ENCODE peak calls at places on chromosomes 12 and 14, in six cellular contexts. P is neuronal stem cell, J is IMR-90, S is H9, T is mesenchymal stem cell, N is mesendoderm. O is an unnamed sample.
A peak's percentile ranks its signal among the peaks of the same experiment; 100 is the strongest.

GRCh38 chr12:16299403-16299802 is 21.9 kb upstream of the SLC15A5 start:
- DNase-seq in P (no peak), S (no peak), J (peak; percentile 1), T (no peak), N (no peak), O (no peak)

GRCh38 chr14:72588521-72588920 is 305.4 kb downstream of the DPF3 start:
- DNase-seq in N (no peak), P (no peak), T (no peak), J (no peak), S (no peak), O (no peak)

GRCh38 chr12:110689002-110689600 is at the start of gene HVCN1:
- DNase-seq in T (peak; percentile 40), P (peak; percentile 57), J (no peak), N (no peak), S (peak; percentile 82), O (peak; percentile 85)

GRCh38 chr12:69570000-69570516 is 15.2 kb upstream of the CCT2 start:
- DNase-seq in P (no peak), J (no peak), T (no peak), S (no peak), N (no peak), O (no peak)

GRCh38 chr12:65466906-65467305 is 188.4 kb downstream of the MSRB3 start:
- DNase-seq in S (no peak), P (no peak), T (no peak), J (no peak), N (no peak), O (no peak)

GRCh38 chr12:12511895-12512674 is 50.6 kb downstream of the DUSP16 start:
- DNase-seq in S (no peak), P (no peak), T (no peak), N (no peak), J (no peak), O (no peak)

GRCh38 chr14:77026166-77026929 is 2.2 kb downstream of the IRF2BPL start:
- DNase-seq in S (no peak), J (peak; percentile 51), T (peak; percentile 62), N (peak; percentile 61), P (peak; percentile 30), O (no peak)

GRCh38 chr12:90024261-90024660 is 315.6 kb upstream of the ATP2B1 start:
- DNase-seq in S (no peak), N (no peak), T (peak; percentile 29), P (no peak), J (peak; percentile 42), O (no peak)

GRCh38 chr12:114694436-114695304 is 10.7 kb upstream of the TBX3 start:
- DNase-seq in P (no peak), N (no peak), J (no peak), T (no peak), S (no peak), O (no peak)

GRCh38 chr12:65566776-65567175 is 257.5 kb upstream of the HMGA2 start:
- DNase-seq in P (no peak), N (no peak), T (peak; percentile 37), J (peak; percentile 45), S (no peak), O (no peak)

GRCh38 chr14:54488318-54488645 is 498 bp downstream of the GMFB start:
- DNase-seq in S (no peak), T (no peak), P (no peak), N (peak; percentile 85), J (no peak), O (no peak)

GRCh38 chr12:28872654-28873268 is 276.3 kb upstream of the FAR2 start:
- DNase-seq in T (peak; percentile 43), J (peak; percentile 67), P (peak; percentile 21), N (peak; percentile 75), S (peak; percentile 83), O (peak; percentile 77)

GRCh38 chr12:101909646-101910045 is 32.3 kb downstream of the DRAM1 start:
- DNase-seq in T (no peak), J (no peak), P (no peak), S (no peak), N (no peak), O (no peak)

GRCh38 chr12:113424915-113425823 is 3.0 kb downstream of the SDSL start:
- DNase-seq in P (peak; percentile 52), T (peak; percentile 58), S (peak; percentile 86), N (peak; percentile 67), J (peak; percentile 48), O (peak; percentile 94)

GRCh38 chr12:67988600-67988999 is 647 bp upstream of the IFNG-AS1 start:
- DNase-seq in S (no peak), P (peak; percentile 12), N (no peak), T (no peak), J (no peak), O (no peak)

GRCh38 chr12:8644345-8645248 is 18.0 kb downstream of the MFAP5 start:
- DNase-seq in N (no peak), S (no peak), T (no peak), P (no peak), J (no peak), O (no peak)

GRCh38 chr12:99444859-99445316 is 202.7 kb upstream of the GARIN6 start:
- DNase-seq in T (no peak), S (no peak), N (no peak), J (no peak), P (no peak), O (no peak)

GRCh38 chr14:103727313-103728000 is 11.8 kb downstream of the ZFYVE21 start:
- DNase-seq in S (peak; percentile 68), P (no peak), T (no peak), N (no peak), J (no peak), O (no peak)

GRCh38 chr14:103726474-103726873 is 10.9 kb downstream of the ZFYVE21 start:
- DNase-seq in J (no peak), S (no peak), N (no peak), T (no peak), P (no peak), O (no peak)

GRCh38 chr14:103729496-103730448 is 14.2 kb downstream of the ZFYVE21 start:
- DNase-seq in N (no peak), P (no peak), J (no peak), T (no peak), S (no peak), O (no peak)

GRCh38 chr14:103728721-103729120 is 13.1 kb downstream of the ZFYVE21 start:
- DNase-seq in S (no peak), N (no peak), J (no peak), P (no peak), T (no peak), O (no peak)

DNA sequence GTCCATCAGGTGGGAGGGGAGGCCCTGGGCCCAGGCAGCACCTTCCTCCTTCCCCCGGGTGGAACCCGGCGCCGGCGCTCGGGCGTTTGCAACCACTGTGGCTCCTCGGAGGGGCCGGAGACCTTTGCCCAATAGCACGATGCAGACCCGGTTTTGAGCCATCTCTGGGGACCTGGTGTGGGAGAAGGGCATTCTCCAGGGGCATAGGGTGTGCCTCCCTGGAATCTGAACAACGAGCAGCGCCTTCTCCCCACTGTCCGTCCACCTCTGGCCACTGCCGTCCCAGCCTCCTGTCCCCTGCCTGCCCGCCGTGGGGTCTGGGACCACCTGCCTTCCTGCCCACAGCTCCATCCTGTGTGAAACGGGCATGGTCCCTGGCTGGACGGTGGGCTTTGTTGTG is 12.5 kb downstream of the ZFYVE21 start:
- DNase-seq in T (no peak), S (no peak), P (no peak), N (no peak), J (no peak), O (no peak)
- H2BK15ac ChIP-seq in T (no peak overlapping the region), S (no peak overlapping the region), P (no peak overlapping the region), N (no peak overlapping the region), J (no peak overlapping the region), O (no peak overlapping the region)

DNA sequence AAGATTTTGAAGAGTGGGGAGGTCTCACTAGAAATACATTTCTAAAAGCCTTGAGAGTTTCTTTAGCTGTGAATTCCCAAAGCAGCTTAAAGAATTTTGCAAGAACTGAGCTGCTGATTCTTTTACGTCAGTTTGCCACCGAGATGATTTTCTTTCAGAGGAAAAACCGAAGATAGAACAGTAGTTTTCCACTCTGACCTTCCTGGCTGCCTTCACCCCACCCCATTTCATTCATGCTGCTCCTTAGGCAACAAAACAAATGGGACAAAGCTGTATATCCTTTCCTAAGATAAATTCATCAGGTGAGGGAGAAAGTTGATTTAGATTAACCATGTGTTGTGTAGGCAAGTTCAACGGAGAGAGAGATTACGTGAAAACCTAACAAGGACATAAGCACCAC is 947.0 kb downstream of the GALC start:
- DNase-seq in S (no peak), N (no peak), J (no peak), T (no peak), P (no peak), O (no peak)
- H2BK15ac ChIP-seq in S (no peak overlapping the region), N (no peak overlapping the region), J (no peak overlapping the region), T (no peak overlapping the region), P (no peak overlapping the region), O (no peak overlapping the region)

GRCh38 chr12:3178671-3179413 is 101.7 kb downstream of the TSPAN9 start:
- DNase-seq in T (no peak), P (no peak), N (no peak), J (no peak), S (no peak), O (no peak)

GRCh38 chr12:3176754-3177153 is 99.6 kb downstream of the TSPAN9 start:
- DNase-seq in J (no peak), N (no peak), S (no peak), T (no peak), P (no peak), O (no peak)

GRCh38 chr12:3177778-3178435 is 100.7 kb downstream of the TSPAN9 start:
- DNase-seq in P (no peak), N (no peak), S (no peak), T (no peak), J (no peak), O (no peak)

GRCh38 chr12:3182426-3182825 is 105.2 kb downstream of the TSPAN9 start:
- DNase-seq in T (no peak), J (no peak), S (no peak), P (no peak), N (no peak), O (no peak)

DNA sequence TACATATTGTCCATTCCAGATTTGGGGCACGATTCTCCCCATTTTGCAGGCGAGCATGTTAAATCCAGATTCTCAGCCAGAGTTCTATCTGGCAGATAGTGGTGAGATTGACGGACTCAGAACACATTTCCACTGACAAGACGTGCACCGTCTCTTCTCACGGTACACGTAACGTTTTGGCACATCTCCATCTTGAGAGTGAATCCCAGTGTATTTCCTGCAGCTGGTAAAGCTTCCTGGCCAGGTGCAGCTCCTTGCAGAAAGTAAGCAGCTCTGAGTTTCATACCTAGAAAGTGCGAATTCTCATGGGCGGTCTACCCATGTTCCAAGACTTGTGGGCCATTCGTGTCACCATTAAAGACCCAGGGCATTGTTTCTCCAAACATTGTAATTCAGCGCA is 102.6 kb downstream of the TSPAN9 start:
- DNase-seq in P (no peak), T (no peak), N (no peak), S (no peak), J (no peak), O (no peak)
- H2BK15ac ChIP-seq in P (no peak overlapping the region), T (no peak overlapping the region), N (no peak overlapping the region), S (no peak overlapping the region), J (no peak overlapping the region), O (no peak overlapping the region)

DNA sequence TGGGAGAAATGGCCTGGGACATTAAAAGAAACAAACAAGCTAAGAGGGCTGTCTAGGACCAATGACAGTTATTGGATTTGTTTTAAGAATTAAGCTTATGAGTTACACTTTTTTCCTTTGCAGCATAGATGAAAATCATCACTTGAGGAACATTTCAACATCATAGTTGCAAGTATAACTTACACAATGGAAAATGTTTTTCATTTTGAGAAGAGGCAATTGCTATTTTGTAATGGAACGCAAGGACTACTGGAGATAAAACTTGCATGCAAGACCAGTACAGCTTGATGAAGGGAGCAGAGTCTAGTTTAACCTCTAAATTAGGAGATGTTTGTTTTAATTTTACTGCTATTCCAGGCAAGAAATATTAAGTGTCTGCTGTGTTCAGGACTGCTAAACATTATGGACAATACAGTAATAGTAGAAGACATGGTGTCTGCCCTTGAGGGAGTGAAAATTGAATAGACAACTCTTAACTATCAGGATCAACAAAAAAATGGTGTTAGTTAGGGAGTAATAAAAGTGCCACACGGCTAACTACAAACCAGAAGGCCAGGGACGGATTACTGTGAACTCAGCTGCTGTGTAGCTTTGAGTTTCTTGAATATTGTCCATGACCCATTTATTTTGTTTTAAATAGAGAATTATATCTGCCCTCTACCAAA is 374.5 kb downstream of the RAD51B start:
- DNase-seq in N (no peak), P (no peak), T (no peak), J (no peak), S (no peak), O (no peak)
- H2BK15ac ChIP-seq in N (no peak overlapping the region), P (no peak overlapping the region), T (no peak overlapping the region), J (no peak overlapping the region), S (no peak overlapping the region), O (no peak overlapping the region)